ENCODE peak calls at places on chromosome X, in eight cellular contexts. One of them, this sample, is unnamed.

GRCh38 chrX:46295963-46296362 is 249.3 kb downstream of the ZNF674 start:
- DNase-seq in WERI-Rb-1: no peak
- DNase-seq in PC-9: no peak
- DNase-seq in fibroblast of mammary gland: no peak
- DNase-seq in tibial artery: no peak
- DNase-seq in AG04450: no peak
- DNase-seq in astrocyte: no peak
- DNase-seq in stomach: no peak
- DNase-seq in this sample: no peak

GRCh38 chrX:51614353-51614752 is 4.4 kb downstream of the CENPVL3 start:
- DNase-seq in AG04450: peak
- DNase-seq in WERI-Rb-1: no peak
- DNase-seq in astrocyte: peak
- DNase-seq in fibroblast of mammary gland: peak
- DNase-seq in PC-9: no peak
- DNase-seq in stomach: no peak
- DNase-seq in tibial artery: no peak
- DNase-seq in this sample: peak

GRCh38 chrX:134512566-134512965 is 52.6 kb downstream of the HPRT1 start:
- DNase-seq in PC-9: peak
- DNase-seq in fibroblast of mammary gland: peak
- DNase-seq in stomach: no peak
- DNase-seq in astrocyte: peak
- DNase-seq in WERI-Rb-1: no peak
- DNase-seq in AG04450: peak
- DNase-seq in tibial artery: no peak
- DNase-seq in this sample: peak

GRCh38 chrX:41857670-41858069 is 65.7 kb downstream of the CASK start:
- DNase-seq in fibroblast of mammary gland: no peak
- DNase-seq in AG04450: no peak
- DNase-seq in tibial artery: no peak
- DNase-seq in PC-9: no peak
- DNase-seq in stomach: no peak
- DNase-seq in WERI-Rb-1: no peak
- DNase-seq in astrocyte: no peak
- DNase-seq in this sample: no peak

GRCh38 chrX:16843208-16843909 is 26.8 kb downstream of the RBBP7 start:
- DNase-seq in PC-9: no peak
- DNase-seq in tibial artery: no peak
- DNase-seq in WERI-Rb-1: no peak
- DNase-seq in fibroblast of mammary gland: no peak
- DNase-seq in astrocyte: peak
- DNase-seq in stomach: no peak
- DNase-seq in AG04450: no peak
- DNase-seq in this sample: no peak

GRCh38 chrX:139881572-139881971 is 51.3 kb downstream of the ATP11C start:
- DNase-seq in fibroblast of mammary gland: peak
- DNase-seq in AG04450: no peak
- DNase-seq in astrocyte: peak
- DNase-seq in stomach: no peak
- DNase-seq in WERI-Rb-1: no peak
- DNase-seq in PC-9: no peak
- DNase-seq in tibial artery: no peak
- DNase-seq in this sample: no peak

GRCh38 chrX:135528756-135529155 is 8.3 kb downstream of the INTS6L start:
- DNase-seq in astrocyte: no peak
- DNase-seq in WERI-Rb-1: no peak
- DNase-seq in PC-9: no peak
- DNase-seq in AG04450: no peak
- DNase-seq in fibroblast of mammary gland: no peak
- DNase-seq in tibial artery: no peak
- DNase-seq in stomach: no peak
- DNase-seq in this sample: no peak

GRCh38 chrX:23434356-23434884 is 99.8 kb downstream of the PTCHD1 start:
- DNase-seq in AG04450: no peak
- DNase-seq in WERI-Rb-1: no peak
- DNase-seq in tibial artery: peak
- DNase-seq in PC-9: no peak
- DNase-seq in astrocyte: peak
- DNase-seq in fibroblast of mammary gland: peak
- DNase-seq in stomach: peak
- DNase-seq in this sample: no peak

GRCh38 chrX:52341493-52341892 is 27.3 kb upstream of the XAGE2 start:
- DNase-seq in stomach: no peak
- DNase-seq in WERI-Rb-1: no peak
- DNase-seq in astrocyte: no peak
- DNase-seq in fibroblast of mammary gland: peak
- DNase-seq in PC-9: no peak
- DNase-seq in tibial artery: no peak
- DNase-seq in AG04450: no peak
- DNase-seq in this sample: no peak

GRCh38 chrX:9928083-9928482 is 39.1 kb upstream of the CLDN34 start:
- DNase-seq in AG04450: no peak
- DNase-seq in astrocyte: no peak
- DNase-seq in PC-9: no peak
- DNase-seq in tibial artery: no peak
- DNase-seq in stomach: no peak
- DNase-seq in fibroblast of mammary gland: no peak
- DNase-seq in WERI-Rb-1: no peak
- DNase-seq in this sample: no peak

GRCh38 chrX:13934731-13935130 is 95.0 kb downstream of the GEMIN8 start:
- DNase-seq in PC-9: no peak
- DNase-seq in fibroblast of mammary gland: no peak
- DNase-seq in WERI-Rb-1: no peak
- DNase-seq in tibial artery: no peak
- DNase-seq in stomach: no peak
- DNase-seq in AG04450: no peak
- DNase-seq in astrocyte: no peak
- DNase-seq in this sample: no peak

GRCh38 chrX:13115457-13115856 is 71.0 kb upstream of the FAM9C start:
- DNase-seq in WERI-Rb-1: no peak
- DNase-seq in fibroblast of mammary gland: no peak
- DNase-seq in tibial artery: no peak
- DNase-seq in astrocyte: no peak
- DNase-seq in PC-9: no peak
- DNase-seq in AG04450: no peak
- DNase-seq in stomach: peak
- DNase-seq in this sample: no peak

GRCh38 chrX:1416965-1417760 is 25.2 kb upstream of the SLC25A6 start:
- DNase-seq in WERI-Rb-1: no peak
- DNase-seq in tibial artery: no peak
- DNase-seq in PC-9: no peak
- DNase-seq in astrocyte: no peak
- DNase-seq in stomach: no peak
- DNase-seq in AG04450: no peak
- DNase-seq in fibroblast of mammary gland: no peak
- DNase-seq in this sample: no peak

GRCh38 chrX:115452256-115452655 is 108.7 kb upstream of the PLS3 start:
- DNase-seq in tibial artery: no peak
- DNase-seq in AG04450: no peak
- DNase-seq in fibroblast of mammary gland: peak
- DNase-seq in stomach: no peak
- DNase-seq in WERI-Rb-1: no peak
- DNase-seq in astrocyte: peak
- DNase-seq in PC-9: no peak
- DNase-seq in this sample: no peak

GRCh38 chrX:133563705-133564104 is 148.4 kb upstream of the GPC4 start:
- DNase-seq in WERI-Rb-1: no peak
- DNase-seq in PC-9: no peak
- DNase-seq in tibial artery: peak
- DNase-seq in astrocyte: no peak
- DNase-seq in fibroblast of mammary gland: no peak
- DNase-seq in AG04450: no peak
- DNase-seq in stomach: no peak
- DNase-seq in this sample: no peak

GRCh38 chrX:115589419-115589818 is 28.4 kb downstream of the PLS3 start:
- DNase-seq in WERI-Rb-1: no peak
- DNase-seq in fibroblast of mammary gland: no peak
- DNase-seq in AG04450: no peak
- DNase-seq in tibial artery: no peak
- DNase-seq in PC-9: no peak
- DNase-seq in stomach: no peak
- DNase-seq in astrocyte: no peak
- DNase-seq in this sample: no peak

GRCh38 chrX:29666361-29666760 is 549.0 kb upstream of the MAGEB2 start:
- DNase-seq in PC-9: no peak
- DNase-seq in AG04450: no peak
- DNase-seq in WERI-Rb-1: no peak
- DNase-seq in tibial artery: no peak
- DNase-seq in astrocyte: peak
- DNase-seq in stomach: no peak
- DNase-seq in fibroblast of mammary gland: peak
- DNase-seq in this sample: no peak

GRCh38 chrX:29662759-29663503 is 552.4 kb upstream of the MAGEB2 start:
- DNase-seq in WERI-Rb-1: no peak
- DNase-seq in PC-9: peak
- DNase-seq in stomach: no peak
- DNase-seq in fibroblast of mammary gland: peak
- DNase-seq in AG04450: peak
- DNase-seq in astrocyte: peak
- DNase-seq in tibial artery: no peak
- DNase-seq in this sample: peak

GRCh38 chrX:29662101-29662500 is 553.3 kb upstream of the MAGEB2 start:
- DNase-seq in tibial artery: no peak
- DNase-seq in stomach: no peak
- DNase-seq in astrocyte: peak
- DNase-seq in fibroblast of mammary gland: peak
- DNase-seq in AG04450: no peak
- DNase-seq in WERI-Rb-1: no peak
- DNase-seq in PC-9: peak
- DNase-seq in this sample: peak

GRCh38 chrX:29661290-29661689 is 554.1 kb upstream of the MAGEB2 start:
- DNase-seq in stomach: no peak
- DNase-seq in WERI-Rb-1: no peak
- DNase-seq in PC-9: no peak
- DNase-seq in AG04450: no peak
- DNase-seq in fibroblast of mammary gland: peak
- DNase-seq in tibial artery: no peak
- DNase-seq in astrocyte: peak
- DNase-seq in this sample: no peak

DNA sequence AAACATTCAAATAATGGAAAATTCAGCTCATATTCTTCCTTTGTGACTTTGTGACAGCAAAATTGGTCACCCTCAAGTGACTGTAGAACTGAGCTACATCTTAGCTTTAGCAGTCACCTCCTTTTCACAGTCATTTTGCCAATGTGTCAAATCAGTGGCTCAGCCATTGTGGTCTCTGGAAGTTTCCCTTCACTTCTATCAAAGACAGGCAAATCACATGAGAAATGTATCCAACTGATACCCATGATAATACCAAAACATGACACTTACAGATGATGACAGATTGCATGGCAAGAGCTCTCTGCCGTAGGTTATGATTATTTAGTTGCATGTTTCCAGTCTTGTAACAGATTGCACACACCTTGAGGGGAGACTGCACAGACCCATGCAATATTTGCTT is 549.8 kb upstream of the MAGEB2 start:
- DNase-seq in tibial artery: no peak
- DNase-seq in WERI-Rb-1: no peak
- DNase-seq in stomach: no peak
- DNase-seq in PC-9: no peak
- DNase-seq in astrocyte: no peak
- DNase-seq in AG04450: no peak
- DNase-seq in fibroblast of mammary gland: no peak
- DNase-seq in this sample: no peak
- H3K4me3 ChIP-seq in tibial artery: no peak
- H3K4me3 ChIP-seq in WERI-Rb-1: no peak
- H3K4me3 ChIP-seq in stomach: no peak
- H3K4me3 ChIP-seq in PC-9: no peak
- H3K4me3 ChIP-seq in astrocyte: no peak
- H3K4me3 ChIP-seq in AG04450: no peak
- H3K4me3 ChIP-seq in fibroblast of mammary gland: no peak
- H3K4me3 ChIP-seq in this sample: no peak

GRCh38 chrX:151073767-151074166 is 90.6 kb downstream of the HMGB3 start:
- DNase-seq in WERI-Rb-1: no peak
- DNase-seq in stomach: no peak
- DNase-seq in fibroblast of mammary gland: no peak
- DNase-seq in PC-9: no peak
- DNase-seq in astrocyte: no peak
- DNase-seq in tibial artery: no peak
- DNase-seq in AG04450: no peak
- DNase-seq in this sample: no peak
- TF ChIP-seq CTCF in WERI-Rb-1: no peak
- TF ChIP-seq CTCF in stomach: no peak
- TF ChIP-seq CTCF in fibroblast of mammary gland: no peak
- TF ChIP-seq CTCF in PC-9: no peak
- TF ChIP-seq CTCF in astrocyte: no peak
- TF ChIP-seq CTCF in tibial artery: no peak
- TF ChIP-seq CTCF in AG04450: no peak
- TF ChIP-seq CTCF in this sample: no peak

DNA sequence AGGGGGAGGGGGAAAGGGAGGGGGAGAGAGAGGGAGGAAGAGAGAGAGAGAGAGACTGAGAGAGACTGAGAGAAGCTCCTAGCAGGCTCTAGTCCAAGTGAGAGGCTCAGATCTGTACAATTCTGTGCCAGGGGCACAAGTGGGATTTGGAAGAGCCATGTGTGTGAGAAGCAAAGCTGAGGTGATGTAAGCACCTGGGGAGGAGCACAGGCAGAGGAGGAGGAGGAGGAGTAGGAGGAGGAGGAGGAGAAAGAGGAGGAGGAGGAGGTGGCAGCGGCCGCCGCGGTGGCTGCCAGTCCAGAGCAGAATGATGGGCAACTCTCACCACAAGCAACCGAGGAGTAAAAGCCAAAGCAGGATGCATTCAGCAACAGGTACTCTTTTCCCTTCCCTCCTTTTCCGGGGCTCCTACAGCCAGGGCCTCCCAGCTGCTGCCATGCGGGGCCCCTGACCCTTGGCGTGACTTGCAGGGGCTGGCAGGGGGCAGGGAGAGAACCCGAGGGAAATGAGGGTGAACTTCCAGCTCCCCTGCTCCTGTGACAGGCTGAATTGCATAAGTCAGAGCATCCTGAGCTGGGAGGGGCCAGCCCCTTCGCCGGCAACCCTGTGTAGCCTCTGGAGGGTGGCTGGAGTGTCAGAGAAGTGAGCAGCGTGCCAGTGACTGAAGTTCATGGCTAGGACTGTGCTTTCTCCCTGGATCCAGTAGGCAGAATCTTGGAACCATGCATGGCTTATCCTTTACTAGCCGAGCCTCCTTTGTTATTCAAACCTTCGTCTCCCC is 62.1 kb downstream of the RTL5 start:
- DNase-seq in tibial artery: no peak
- DNase-seq in stomach: no peak
- DNase-seq in PC-9: no peak
- DNase-seq in WERI-Rb-1: no peak
- DNase-seq in fibroblast of mammary gland: no peak
- DNase-seq in AG04450: no peak
- DNase-seq in astrocyte: no peak
- DNase-seq in this sample: no peak
- H3K4me3 ChIP-seq in tibial artery: peak
- H3K4me3 ChIP-seq in stomach: peak
- H3K4me3 ChIP-seq in PC-9: no peak
- H3K4me3 ChIP-seq in WERI-Rb-1: peak
- H3K4me3 ChIP-seq in fibroblast of mammary gland: no peak
- H3K4me3 ChIP-seq in AG04450: no peak
- H3K4me3 ChIP-seq in astrocyte: no peak
- H3K4me3 ChIP-seq in this sample: peak

DNA sequence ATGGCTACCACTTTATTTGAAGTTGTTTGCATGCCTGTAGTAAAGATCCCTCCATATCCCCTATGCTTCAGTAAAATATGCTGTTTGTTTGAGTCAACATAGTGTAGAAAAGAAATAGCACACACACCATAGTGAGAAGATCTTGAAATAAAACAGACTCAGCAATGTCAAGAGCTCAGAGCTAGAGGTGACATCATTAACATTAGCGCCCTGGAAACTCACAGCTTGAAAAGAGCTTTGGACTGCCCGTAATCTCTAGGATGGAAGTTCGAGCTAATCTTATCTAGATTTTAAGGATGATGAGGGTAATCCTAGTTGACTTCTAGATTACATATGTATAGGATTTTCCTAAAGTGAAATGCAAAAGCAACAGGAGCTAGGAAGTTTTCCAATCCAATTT is 275.6 kb downstream of the SMARCA1 start:
- DNase-seq in AG04450: no peak
- DNase-seq in astrocyte: no peak
- DNase-seq in stomach: no peak
- DNase-seq in PC-9: no peak
- DNase-seq in WERI-Rb-1: peak
- DNase-seq in tibial artery: no peak
- DNase-seq in fibroblast of mammary gland: no peak
- DNase-seq in this sample: no peak
- TF ChIP-seq CTCF in AG04450: no peak
- TF ChIP-seq CTCF in astrocyte: no peak
- TF ChIP-seq CTCF in stomach: no peak
- TF ChIP-seq CTCF in PC-9: no peak
- TF ChIP-seq CTCF in WERI-Rb-1: no peak
- TF ChIP-seq CTCF in tibial artery: no peak
- TF ChIP-seq CTCF in fibroblast of mammary gland: no peak
- TF ChIP-seq CTCF in this sample: no peak